ENCODE peak calls at places on chromosomes 4 and X, in nine cellular contexts. W is left lung, X is transverse colon, F is AG04450, M is right atrium auricular region, R is NB4, N is neural progenitor cell, Y is tibial nerve, G is ascending aorta. O is an unnamed sample.

GRCh38 chrX:149910178-149910695 is 19.1 kb upstream of the HSFX4 start:
- DNase-seq in Y (no peak), X (no peak), R (peak), G (no peak), W (no peak), N (no peak), F (no peak), M (no peak), O (no peak)

GRCh38 chr4:127880764-127881564 is at the start of gene PLK4:
- DNase-seq in R (peak), N (peak), G (peak), F (peak), X (peak), Y (peak), W (peak), M (peak), O (peak)

GRCh38 chrX:95721011-95721410 is 963.6 kb upstream of the DIAPH2 start:
- DNase-seq in F (no peak), M (no peak), Y (no peak), X (no peak), N (no peak), G (no peak), W (no peak), R (no peak), O (no peak)

GRCh38 chr4:88219099-88219498 is 60.7 kb upstream of the ABCG2 start:
- DNase-seq in N (peak), F (peak), X (no peak), M (no peak), W (no peak), R (peak), Y (no peak), G (no peak), O (peak)

GRCh38 chr4:88291003-88291402 is 6.6 kb upstream of the PPM1K start:
- DNase-seq in N (no peak), W (no peak), F (no peak), R (no peak), G (no peak), M (no peak), X (no peak), Y (peak), O (no peak)

GRCh38 chr4:75939890-75940691 is 722 bp downstream of the NAAA start:
- DNase-seq in F (no peak), W (peak), X (peak), N (peak), M (peak), Y (peak), G (peak), R (peak), O (no peak)

GRCh38 chrX:96771500-96771899 is 86.9 kb downstream of the DIAPH2 start:
- DNase-seq in F (no peak), W (no peak), R (peak), Y (no peak), M (no peak), G (no peak), X (no peak), N (no peak), O (no peak)

GRCh38 chr4:25650271-25650670 is 5.4 kb upstream of the SLC34A2 start:
- DNase-seq in M (no peak), F (no peak), W (no peak), X (no peak), G (no peak), R (no peak), Y (no peak), N (no peak), O (no peak)

GRCh38 chr4:117467404-117467803 is 382.0 kb upstream of the TRAM1L1 start:
- DNase-seq in X (no peak), F (no peak), W (no peak), N (no peak), Y (no peak), G (no peak), M (no peak), R (no peak), O (no peak)

GRCh38 chr4:18394656-18395055 is 373.1 kb upstream of the LCORL start:
- DNase-seq in Y (no peak), R (no peak), N (no peak), X (no peak), M (no peak), F (no peak), W (no peak), G (no peak), O (no peak)

GRCh38 chr4:120723986-120724385 is 198.5 kb downstream of the PRDM5 start:
- DNase-seq in M (no peak), W (no peak), X (no peak), R (no peak), F (no peak), N (no peak), Y (no peak), G (no peak), O (no peak)

GRCh38 chr4:148391056-148391455 is 51.2 kb downstream of the NR3C2 start:
- DNase-seq in F (no peak), M (no peak), N (no peak), Y (no peak), R (no peak), W (no peak), X (no peak), G (no peak), O (no peak)

GRCh38 chr4:158159054-158159717 is 13.6 kb downstream of the GASK1B start:
- DNase-seq in W (no peak), X (no peak), N (no peak), F (no peak), G (no peak), Y (no peak), M (no peak), R (no peak), O (no peak)

GRCh38 chrX:1576201-1577101 is 15.0 kb upstream of the AKAP17A start:
- DNase-seq in Y (no peak), X (no peak), F (no peak), W (no peak), M (peak), R (no peak), N (no peak), G (no peak), O (no peak)

GRCh38 chr4:75207902-75208301 is 275.0 kb downstream of the PARM1 start:
- DNase-seq in G (no peak), F (no peak), M (no peak), N (no peak), Y (no peak), X (no peak), R (no peak), W (no peak), O (no peak)

GRCh38 chr4:96983830-96984229 is 1143.9 kb downstream of the PDHA2 start:
- DNase-seq in F (no peak), G (no peak), R (no peak), X (no peak), Y (no peak), M (no peak), N (no peak), W (no peak), O (no peak)

GRCh38 chr4:152515678-152516077 is 20.2 kb downstream of the FBXW7 start:
- DNase-seq in F (peak), X (no peak), M (no peak), Y (no peak), G (no peak), N (no peak), R (no peak), W (no peak), O (no peak)

GRCh38 chr4:2871911-2872310 is 28.3 kb downstream of the ADD1 start:
- DNase-seq in N (no peak), Y (no peak), M (no peak), X (no peak), G (no peak), W (no peak), F (no peak), R (peak), O (no peak)

GRCh38 chr4:48710446-48711209 is 69.5 kb downstream of the FRYL start:
- DNase-seq in X (no peak), F (no peak), N (no peak), G (no peak), W (no peak), R (no peak), M (no peak), Y (no peak), O (no peak)

GRCh38 chrX:140141444-140142029 is 176.2 kb upstream of the CXorf66 start:
- DNase-seq in W (no peak), G (no peak), R (peak), N (peak), Y (peak), F (no peak), X (peak), M (no peak), O (no peak)

GRCh38 chrX:10064736-10065135 is 92.0 kb upstream of the CLCN4 start:
- DNase-seq in W (no peak), N (no peak), F (no peak), G (no peak), M (no peak), Y (no peak), R (no peak), X (no peak), O (no peak)

GRCh38 chrX:102654696-102655095 is 3.4 kb downstream of the GPRASP1 start:
- DNase-seq in G (no peak), N (no peak), F (no peak), W (no peak), M (no peak), R (no peak), Y (no peak), X (no peak), O (no peak)

GRCh38 chr4:126269106-126269505 is 954.4 kb downstream of the FAT4 start:
- DNase-seq in M (no peak), N (no peak), G (no peak), R (no peak), X (no peak), W (no peak), Y (no peak), F (no peak), O (no peak)

GRCh38 chr4:36333303-36333877 is 52.0 kb downstream of the DTHD1 start:
- DNase-seq in W (no peak), M (no peak), R (no peak), Y (no peak), N (no peak), G (no peak), X (no peak), F (no peak), O (no peak)

GRCh38 chr4:185695743-185696142 is 116.3 kb downstream of the SORBS2 start:
- DNase-seq in N (no peak), M (no peak), F (no peak), X (no peak), W (no peak), G (no peak), R (no peak), Y (no peak), O (no peak)

GRCh38 chr4:102787096-102787867 is 26.5 kb upstream of the MANBA start:
- DNase-seq in M (no peak), G (no peak), R (no peak), N (no peak), Y (no peak), X (no peak), W (no peak), F (no peak), O (no peak)

GRCh38 chr4:39046243-39046642 is 14.0 kb upstream of the TMEM156 start:
- DNase-seq in R (peak), W (no peak), F (no peak), Y (no peak), N (no peak), M (no peak), G (no peak), X (no peak), O (no peak)

GRCh38 chr4:73704314-73705055 is 35.9 kb upstream of the CXCL8 start:
- DNase-seq in M (peak), Y (peak), R (peak), X (peak), N (no peak), G (peak), W (no peak), F (peak), O (no peak)

GRCh38 chrX:129736491-129736890 is 2.3 kb upstream of the XPNPEP2 start:
- DNase-seq in X (no peak), N (no peak), Y (no peak), F (no peak), G (no peak), M (no peak), W (no peak), R (no peak), O (no peak)

GRCh38 chrX:129737921-129738320 is 858 bp upstream of the XPNPEP2 start:
- DNase-seq in N (no peak), R (peak), F (no peak), G (no peak), W (no peak), Y (no peak), X (no peak), M (peak), O (no peak)

GRCh38 chrX:129741880-129742758 is 3.3 kb downstream of the XPNPEP2 start:
- DNase-seq in G (no peak), R (no peak), W (no peak), Y (no peak), N (peak), F (no peak), X (no peak), M (no peak), O (no peak)

GRCh38 chrX:129739591-129739990 is 812 bp downstream of the XPNPEP2 start:
- DNase-seq in N (no peak), Y (no peak), X (no peak), G (no peak), F (no peak), M (no peak), R (no peak), W (no peak), O (no peak)

GRCh38 chrX:129738466-129739308 is at the start of gene XPNPEP2:
- DNase-seq in W (no peak), N (peak), G (no peak), R (no peak), X (no peak), M (no peak), F (no peak), Y (peak), O (no peak)
- H3K4me3 ChIP-seq in W (no peak), N (no peak), G (no peak), R (no peak), X (peak), M (no peak), F (no peak), Y (no peak), O (no peak)

GRCh38 chrX:19190902-19191301 is 68.6 kb upstream of the ADGRG2 start:
- DNase-seq in R (no peak), G (no peak), F (no peak), X (no peak), N (no peak), W (no peak), Y (no peak), M (no peak), O (no peak)

GRCh38 chrX:19194285-19195242 is 72.3 kb upstream of the ADGRG2 start:
- DNase-seq in G (no peak), Y (no peak), X (no peak), W (no peak), N (no peak), F (no peak), R (no peak), M (no peak), O (no peak)

GRCh38 chrX:19195243-19195610 is 73.0 kb upstream of the ADGRG2 start:
- DNase-seq in G (no peak), M (no peak), N (no peak), F (no peak), X (no peak), W (no peak), Y (no peak), R (no peak), O (no peak)

GRCh38 chrX:19198448-19198847 is 76.2 kb upstream of the ADGRG2 start:
- DNase-seq in X (no peak), F (no peak), W (no peak), M (no peak), R (no peak), G (no peak), N (no peak), Y (no peak), O (no peak)

GRCh38 chrX:19193584-19193983 is 71.3 kb upstream of the ADGRG2 start:
- DNase-seq in R (no peak), F (no peak), N (no peak), Y (no peak), M (no peak), W (no peak), G (no peak), X (no peak), O (no peak)
- TF ChIP-seq CTCF in R (no peak), F (no peak), N (peak), Y (no peak), M (no peak), W (no peak), G (no peak), X (no peak), O (no peak)

DNA sequence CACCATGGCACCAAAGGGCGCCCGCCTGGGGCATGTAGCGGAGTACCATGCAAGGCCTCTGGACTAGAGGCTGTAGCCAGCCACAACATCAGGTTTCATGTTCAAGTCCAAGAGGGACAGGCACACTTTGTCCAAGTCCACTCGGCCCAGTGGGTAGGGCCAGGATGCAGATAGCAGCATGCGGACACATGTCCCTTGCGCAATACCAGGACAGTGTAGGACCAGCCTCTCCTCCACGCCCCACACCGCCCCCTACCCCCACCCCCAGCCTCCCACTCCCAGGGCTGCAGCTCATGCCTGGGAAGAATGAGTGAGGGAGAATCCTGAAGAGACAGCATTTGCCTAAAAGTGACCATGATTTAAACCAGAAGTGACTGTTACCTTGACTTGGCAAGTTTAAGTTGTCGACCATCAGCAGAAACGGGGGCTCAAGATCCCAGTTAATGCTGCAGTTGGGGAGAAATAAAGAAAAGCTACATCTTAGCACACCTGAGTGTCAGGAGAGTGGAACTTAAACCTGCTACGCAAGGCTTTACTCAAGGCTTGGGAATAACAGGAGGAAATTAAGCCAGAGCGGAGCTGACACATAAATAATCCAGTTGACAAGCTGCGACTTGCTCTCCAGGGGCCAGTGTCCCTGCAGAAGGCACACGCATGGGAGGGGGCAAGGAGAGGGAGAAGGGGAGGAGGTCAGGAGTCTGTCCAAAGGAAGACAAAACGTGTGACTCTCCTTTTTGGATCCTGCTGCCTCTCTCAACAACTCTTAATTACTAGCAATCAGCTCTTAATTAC is 221.7 kb downstream of the BCOR start:
- DNase-seq in N (no peak), W (no peak), R (no peak), G (no peak), M (no peak), X (no peak), F (no peak), Y (no peak), O (no peak)
- H3K4me3 ChIP-seq in N (no peak), W (no peak), R (no peak), G (no peak), M (no peak), X (no peak), F (no peak), Y (no peak), O (no peak)

GRCh38 chr4:4726051-4726450 is 133.4 kb upstream of the MSX1 start:
- DNase-seq in M (no peak), W (no peak), R (peak), F (no peak), Y (no peak), X (no peak), G (no peak), N (no peak), O (no peak)

GRCh38 chr4:4720671-4721070 is 138.8 kb upstream of the MSX1 start:
- DNase-seq in Y (no peak), F (no peak), X (no peak), M (no peak), W (no peak), R (no peak), N (no peak), G (no peak), O (no peak)

GRCh38 chr4:4719446-4719845 is 140.0 kb upstream of the MSX1 start:
- DNase-seq in F (no peak), Y (no peak), X (no peak), M (no peak), R (no peak), W (no peak), G (no peak), N (no peak), O (no peak)

GRCh38 chr4:4717692-4718091 is 141.8 kb upstream of the MSX1 start:
- DNase-seq in N (no peak), Y (no peak), R (no peak), G (no peak), F (no peak), X (no peak), M (no peak), W (no peak), O (no peak)

GRCh38 chr4:4721636-4722035 is 137.8 kb upstream of the MSX1 start:
- DNase-seq in Y (no peak), X (no peak), M (no peak), W (no peak), F (no peak), G (no peak), N (no peak), R (no peak), O (no peak)
- TF ChIP-seq CTCF in Y (no peak), X (no peak), M (no peak), W (no peak), F (no peak), G (no peak), N (no peak), R (no peak), O (no peak)

GRCh38 chr4:143558823-143559756 is 45.6 kb downstream of the SMARCA5 start:
- DNase-seq in G (no peak), Y (peak), W (peak), X (peak), F (no peak), N (peak), M (no peak), R (peak), O (peak)
- H3K4me3 ChIP-seq in G (peak), Y (peak), W (peak), X (peak), F (peak), N (peak), M (peak), R (no peak), O (peak)

GRCh38 chr4:166172619-166173018 is 299.6 kb downstream of the TLL1 start:
- DNase-seq in W (no peak), N (no peak), M (no peak), X (no peak), R (no peak), Y (no peak), G (no peak), F (no peak), O (no peak)

GRCh38 chr4:166165829-166166420 is 292.9 kb downstream of the TLL1 start:
- DNase-seq in Y (peak), R (peak), G (no peak), F (peak), X (no peak), M (no peak), W (no peak), N (peak), O (peak)

GRCh38 chr4:166174717-166175510 is 301.9 kb downstream of the TLL1 start:
- DNase-seq in X (no peak), G (no peak), M (no peak), Y (no peak), R (peak), F (no peak), N (no peak), W (no peak), O (no peak)

GRCh38 chr4:166169111-166169510 is 296.1 kb downstream of the TLL1 start:
- DNase-seq in Y (no peak), N (peak), X (no peak), W (no peak), M (no peak), G (no peak), R (peak), F (no peak), O (no peak)
- TF ChIP-seq CTCF in Y (no peak), N (peak), X (no peak), W (no peak), M (no peak), G (no peak), R (peak), F (peak), O (peak)

GRCh38 chr4:110619401-110620247 is 3.3 kb downstream of the PITX2 start:
- DNase-seq in N (peak), M (no peak), X (no peak), R (no peak), G (no peak), F (no peak), Y (no peak), W (peak), O (no peak)

GRCh38 chr4:110618091-110619000 is 4.5 kb downstream of the PITX2 start:
- DNase-seq in N (peak), G (no peak), F (no peak), R (no peak), W (peak), Y (no peak), M (no peak), X (peak), O (no peak)

GRCh38 chr4:110620352-110621327 is 2.2 kb downstream of the PITX2 start:
- DNase-seq in G (no peak), N (peak), W (peak), R (no peak), X (peak), Y (no peak), F (no peak), M (no peak), O (no peak)

GRCh38 chr4:110617095-110617494 is 5.8 kb downstream of the PITX2 start:
- DNase-seq in F (no peak), W (no peak), X (no peak), R (no peak), G (no peak), M (no peak), N (no peak), Y (no peak), O (no peak)

DNA sequence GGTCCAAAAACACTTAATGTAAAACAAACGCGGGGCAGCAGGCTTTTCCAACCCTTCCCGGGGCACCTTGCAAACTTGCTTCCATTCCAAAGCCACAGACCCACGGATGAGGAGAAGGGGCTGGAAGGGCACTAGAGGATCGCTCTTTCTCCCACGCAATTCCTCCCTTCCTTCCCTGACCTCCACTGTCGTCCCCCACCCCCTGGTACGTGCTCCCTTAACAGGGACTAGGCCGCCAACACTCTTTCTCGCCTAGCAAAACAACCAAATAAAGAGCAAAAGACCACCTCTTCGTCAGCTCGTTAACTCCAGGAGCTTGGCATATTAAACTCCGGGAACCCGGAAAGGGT is 3.9 kb downstream of the PITX2 start:
- DNase-seq in Y (no peak), R (no peak), F (no peak), X (no peak), N (no peak), W (no peak), M (no peak), G (no peak), O (no peak)
- H3K4me3 ChIP-seq in Y (no peak), R (no peak), F (no peak), X (no peak), N (peak), W (no peak), M (peak), G (no peak), O (no peak)